ENCODE peak calls at places on chromosome 18, in five cellular contexts. H, T, I, Z and A are unnamed samples. For H3K9me2, the result is how much of the 10 kb centered on the place peaks cover.

GRCh38 chr18:63177822-63178525 is 141.6 kb downstream of the BCL2 start:
- DNase-seq in H (no peak), T (no peak), I (no peak), Z (peak), A (peak)

GRCh38 chr18:11309172-11309571 is 159.8 kb upstream of the PIEZO2 start:
- DNase-seq in H (no peak), T (peak), I (peak), Z (peak), A (peak)

GRCh38 chr18:80126797-80127196 is 17.7 kb downstream of the ADNP2 start:
- DNase-seq in H (no peak), T (no peak), I (no peak), Z (no peak), A (no peak)

GRCh38 chr18:26747131-26747475 is 118.4 kb downstream of the AQP4 start:
- DNase-seq in H (no peak), T (no peak), I (no peak), Z (peak), A (no peak)

GRCh38 chr18:50061876-50062517 is 132.9 kb downstream of the MYO5B start:
- DNase-seq in H (no peak), T (no peak), I (no peak), Z (no peak), A (no peak)

GRCh38 chr18:79058007-79058406 is 11.2 kb upstream of the ATP9B start:
- DNase-seq in H (no peak), T (no peak), I (no peak), Z (no peak), A (peak)

GRCh38 chr18:76488190-76488589 is 6.9 kb downstream of the ZNF516 start:
- DNase-seq in H (no peak), T (no peak), I (peak), Z (peak), A (no peak)

GRCh38 chr18:71707400-71707799 is 836.7 kb downstream of the CBLN2 start:
- DNase-seq in H (no peak), T (no peak), I (no peak), Z (no peak), A (no peak)

GRCh38 chr18:74635202-74635969 is 37.7 kb downstream of the ZNF407 start:
- DNase-seq in H (no peak), T (no peak), I (no peak), Z (no peak), A (no peak)

GRCh38 chr18:22933958-22934423 is 863 bp downstream of the RBBP8 start:
- DNase-seq in H (no peak), T (no peak), I (no peak), Z (peak), A (no peak)

GRCh38 chr18:46152436-46152807 is 48.2 kb downstream of the HAUS1 start:
- DNase-seq in H (peak), T (no peak), I (no peak), Z (peak), A (no peak)

GRCh38 chr18:47163241-47163640 is 12.9 kb downstream of the IER3IP1 start:
- DNase-seq in H (no peak), T (no peak), I (no peak), Z (peak), A (no peak)

GRCh38 chr18:28359177-28359576 is 182.2 kb upstream of the CDH2 start:
- DNase-seq in H (no peak), T (no peak), I (no peak), Z (no peak), A (no peak)

GRCh38 chr18:3998698-3999333 is 456.3 kb downstream of the DLGAP1 start:
- DNase-seq in H (no peak), T (peak), I (peak), Z (peak), A (peak)

GRCh38 chr18:45772081-45772480 is 48.1 kb downstream of the SLC14A1 start:
- DNase-seq in H (no peak), T (no peak), I (no peak), Z (no peak), A (no peak)

GRCh38 chr18:36688020-36688965 is 140.5 kb downstream of the TPGS2 start:
- DNase-seq in H (peak), T (peak), I (peak), Z (peak), A (peak)

GRCh38 chr18:44080054-44080453 is 600.6 kb upstream of the SETBP1 start:
- DNase-seq in H (no peak), T (no peak), I (no peak), Z (no peak), A (no peak)

GRCh38 chr18:78457011-78457410 is 522.6 kb upstream of the SALL3 start:
- DNase-seq in H (no peak), T (no peak), I (no peak), Z (no peak), A (no peak)

GRCh38 chr18:48172226-48173006 is 236.8 kb downstream of the ZBTB7C start:
- DNase-seq in H (no peak), T (no peak), I (no peak), Z (no peak), A (no peak)
- H3K9me2 ChIP-seq in H (under half), T (under half), I (under half), Z (under half), A (under half)

DNA sequence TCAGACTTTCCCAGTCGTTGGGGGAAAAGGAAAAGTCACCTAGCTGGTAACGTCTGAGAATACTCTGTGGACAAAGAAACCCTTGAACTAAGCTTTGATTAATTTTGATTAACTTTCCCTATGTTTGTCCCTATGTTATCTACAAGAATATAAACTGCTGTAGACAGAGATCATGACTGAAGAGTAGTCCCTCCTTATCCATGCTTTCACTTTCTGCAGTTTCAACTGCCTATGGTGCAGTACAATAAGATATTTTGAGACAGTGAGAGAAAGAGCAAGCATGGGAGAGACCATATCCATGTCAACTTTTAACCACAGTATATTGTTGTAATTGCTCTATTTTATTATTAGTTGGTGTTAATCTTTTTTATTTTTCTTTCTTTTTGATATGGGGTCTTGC is 31.8 kb downstream of the TXNL1 start:
- DNase-seq in H (no peak), T (no peak), I (no peak), Z (no peak), A (no peak)
- H3K9me2 ChIP-seq in H (under half), T (under half), I (under half), Z (under half), A (under half)

GRCh38 chr18:70662588-70662987 is 373.7 kb downstream of the SOCS6 start:
- DNase-seq in H (no peak), T (no peak), I (no peak), Z (no peak), A (no peak)
- H3K9me2 ChIP-seq in H (under half), T (under half), I (under half), Z (under half), A (under half)

GRCh38 chr18:2851771-2852170 is 5.0 kb downstream of the EMILIN2 start:
- DNase-seq in H (no peak), T (no peak), I (no peak), Z (no peak), A (no peak)

GRCh38 chr18:2853173-2853925 is 6.5 kb downstream of the EMILIN2 start:
- DNase-seq in H (no peak), T (no peak), I (no peak), Z (no peak), A (no peak)

GRCh38 chr18:2848145-2848878 is 1.5 kb downstream of the EMILIN2 start:
- DNase-seq in H (no peak), T (no peak), I (no peak), Z (peak), A (peak)

GRCh38 chr18:2848879-2849254 is 2.1 kb downstream of the EMILIN2 start:
- DNase-seq in H (no peak), T (no peak), I (no peak), Z (no peak), A (no peak)

DNA sequence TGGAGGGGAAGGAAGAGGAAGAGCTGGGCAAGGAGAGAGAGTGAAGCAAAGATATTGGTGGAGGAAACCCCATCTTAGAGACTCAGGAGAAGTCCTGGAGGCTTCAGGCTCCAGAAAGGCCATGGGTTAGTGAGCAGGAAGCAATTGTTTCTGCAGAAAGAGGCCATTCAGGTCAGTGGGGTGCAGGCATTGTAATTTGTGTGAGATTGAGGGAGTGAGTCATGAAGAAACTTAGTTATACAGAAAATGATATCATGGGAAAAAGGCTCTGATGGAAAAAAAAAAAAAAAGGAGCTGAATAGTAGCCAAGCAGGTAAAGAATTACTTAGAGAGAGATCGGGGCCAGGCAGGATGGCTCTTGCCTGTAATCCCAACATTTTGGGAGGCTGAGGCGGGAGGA is 4.0 kb downstream of the EMILIN2 start:
- DNase-seq in H (no peak), T (no peak), I (no peak), Z (peak), A (no peak)
- H3K9me2 ChIP-seq in H (under half), T (under half), I (under half), Z (under half), A (under half)

GRCh38 chr18:49029628-49030027 is 78.9 kb upstream of the SMAD7 start:
- DNase-seq in H (no peak), T (no peak), I (no peak), Z (no peak), A (no peak)

GRCh38 chr18:49031511-49032188 is 80.9 kb upstream of the SMAD7 start:
- DNase-seq in H (no peak), T (no peak), I (no peak), Z (no peak), A (no peak)

GRCh38 chr18:49030138-49030537 is 79.4 kb upstream of the SMAD7 start:
- DNase-seq in H (no peak), T (no peak), I (no peak), Z (peak), A (no peak)

GRCh38 chr18:49032189-49032584 is 81.4 kb upstream of the SMAD7 start:
- DNase-seq in H (no peak), T (no peak), I (no peak), Z (no peak), A (no peak)

GRCh38 chr18:49030692-49031443 is 80.1 kb upstream of the SMAD7 start:
- DNase-seq in H (no peak), T (no peak), I (no peak), Z (peak), A (no peak)
- H3K9me2 ChIP-seq in H (under half), T (under half), I (under half), Z (under half), A (under half)